ENCODE peak calls at places on chromosome X, in eight cellular contexts. One of them, this sample, is unnamed.

GRCh38 chrX:148552775-148553174 is 52.4 kb downstream of the AFF2 start:
- DNase-seq in activated T-helper 1 cell treated with anti-CD3 and anti-CD28 coated beads, Interleukin-2, amount 50 U/mL, for 16 hours: no peak
- DNase-seq in fibroblast of the conjunctiva: no peak
- DNase-seq in breast epithelium: no peak
- DNase-seq in cardiac septum: no peak
- DNase-seq in posterior cingulate gyrus: no peak
- DNase-seq in activated CD8-positive, alpha-beta memory T cell treated with anti-CD3 and anti-CD28 coated beads for 4 hours: no peak
- DNase-seq in A172: no peak
- DNase-seq in this sample: no peak

GRCh38 chrX:136627381-136627780 is 20.6 kb upstream of the CD40LG start:
- DNase-seq in activated T-helper 1 cell treated with anti-CD3 and anti-CD28 coated beads, Interleukin-2, amount 50 U/mL, for 16 hours: no peak
- DNase-seq in fibroblast of the conjunctiva: no peak
- DNase-seq in A172: no peak
- DNase-seq in posterior cingulate gyrus: no peak
- DNase-seq in activated CD8-positive, alpha-beta memory T cell treated with anti-CD3 and anti-CD28 coated beads for 4 hours: no peak
- DNase-seq in cardiac septum: no peak
- DNase-seq in breast epithelium: no peak
- DNase-seq in this sample: no peak

GRCh38 chrX:111244238-111244750 is 26.0 kb downstream of the CAPN6 start:
- DNase-seq in activated CD8-positive, alpha-beta memory T cell treated with anti-CD3 and anti-CD28 coated beads for 4 hours: no peak
- DNase-seq in fibroblast of the conjunctiva: no peak
- DNase-seq in A172: peak; percentile 0
- DNase-seq in cardiac septum: no peak
- DNase-seq in breast epithelium: no peak
- DNase-seq in activated T-helper 1 cell treated with anti-CD3 and anti-CD28 coated beads, Interleukin-2, amount 50 U/mL, for 16 hours: no peak
- DNase-seq in posterior cingulate gyrus: no peak
- DNase-seq in this sample: no peak

GRCh38 chrX:40012039-40012799 is 85.5 kb downstream of the BCOR start:
- DNase-seq in posterior cingulate gyrus: no peak
- DNase-seq in cardiac septum: no peak
- DNase-seq in breast epithelium: peak; percentile 51
- DNase-seq in fibroblast of the conjunctiva: no peak
- DNase-seq in activated CD8-positive, alpha-beta memory T cell treated with anti-CD3 and anti-CD28 coated beads for 4 hours: no peak
- DNase-seq in A172: no peak
- DNase-seq in activated T-helper 1 cell treated with anti-CD3 and anti-CD28 coated beads, Interleukin-2, amount 50 U/mL, for 16 hours: no peak
- DNase-seq in this sample: no peak

GRCh38 chrX:68832101-68832416 is 3.2 kb downstream of the EFNB1 start:
- DNase-seq in cardiac septum: peak; percentile 75
- DNase-seq in activated T-helper 1 cell treated with anti-CD3 and anti-CD28 coated beads, Interleukin-2, amount 50 U/mL, for 16 hours: no peak
- DNase-seq in activated CD8-positive, alpha-beta memory T cell treated with anti-CD3 and anti-CD28 coated beads for 4 hours: no peak
- DNase-seq in posterior cingulate gyrus: no peak
- DNase-seq in fibroblast of the conjunctiva: peak; percentile 50
- DNase-seq in breast epithelium: no peak
- DNase-seq in A172: no peak
- DNase-seq in this sample: no peak

GRCh38 chrX:119406739-119407138 is 7.6 kb downstream of the SLC25A43 start:
- DNase-seq in posterior cingulate gyrus: no peak
- DNase-seq in A172: no peak
- DNase-seq in fibroblast of the conjunctiva: no peak
- DNase-seq in cardiac septum: no peak
- DNase-seq in activated T-helper 1 cell treated with anti-CD3 and anti-CD28 coated beads, Interleukin-2, amount 50 U/mL, for 16 hours: no peak
- DNase-seq in breast epithelium: no peak
- DNase-seq in activated CD8-positive, alpha-beta memory T cell treated with anti-CD3 and anti-CD28 coated beads for 4 hours: no peak
- DNase-seq in this sample: no peak

GRCh38 chrX:23792861-23793553 is 10.0 kb downstream of the SAT1 start:
- DNase-seq in posterior cingulate gyrus: no peak
- DNase-seq in activated CD8-positive, alpha-beta memory T cell treated with anti-CD3 and anti-CD28 coated beads for 4 hours: no peak
- DNase-seq in activated T-helper 1 cell treated with anti-CD3 and anti-CD28 coated beads, Interleukin-2, amount 50 U/mL, for 16 hours: no peak
- DNase-seq in breast epithelium: no peak
- DNase-seq in fibroblast of the conjunctiva: no peak
- DNase-seq in cardiac septum: no peak
- DNase-seq in A172: no peak
- DNase-seq in this sample: no peak

GRCh38 chrX:38939067-38939466 is 137.8 kb downstream of the MID1IP1 start:
- DNase-seq in posterior cingulate gyrus: no peak
- DNase-seq in activated CD8-positive, alpha-beta memory T cell treated with anti-CD3 and anti-CD28 coated beads for 4 hours: no peak
- DNase-seq in activated T-helper 1 cell treated with anti-CD3 and anti-CD28 coated beads, Interleukin-2, amount 50 U/mL, for 16 hours: no peak
- DNase-seq in cardiac septum: no peak
- DNase-seq in fibroblast of the conjunctiva: peak; percentile 28
- DNase-seq in A172: no peak
- DNase-seq in breast epithelium: no peak
- DNase-seq in this sample: no peak

GRCh38 chrX:2931612-2932011 is 2.5 kb upstream of the ARSD start:
- DNase-seq in activated CD8-positive, alpha-beta memory T cell treated with anti-CD3 and anti-CD28 coated beads for 4 hours: no peak
- DNase-seq in breast epithelium: no peak
- DNase-seq in cardiac septum: no peak
- DNase-seq in fibroblast of the conjunctiva: no peak
- DNase-seq in activated T-helper 1 cell treated with anti-CD3 and anti-CD28 coated beads, Interleukin-2, amount 50 U/mL, for 16 hours: no peak
- DNase-seq in posterior cingulate gyrus: no peak
- DNase-seq in A172: no peak
- DNase-seq in this sample: no peak

GRCh38 chrX:16196829-16197228 is 29.5 kb downstream of the MAGEB17 start:
- DNase-seq in activated T-helper 1 cell treated with anti-CD3 and anti-CD28 coated beads, Interleukin-2, amount 50 U/mL, for 16 hours: no peak
- DNase-seq in A172: peak; percentile 28
- DNase-seq in activated CD8-positive, alpha-beta memory T cell treated with anti-CD3 and anti-CD28 coated beads for 4 hours: no peak
- DNase-seq in posterior cingulate gyrus: no peak
- DNase-seq in fibroblast of the conjunctiva: no peak
- DNase-seq in breast epithelium: no peak
- DNase-seq in cardiac septum: no peak
- DNase-seq in this sample: no peak

GRCh38 chrX:148995661-148996060 is 495.2 kb downstream of the AFF2 start:
- DNase-seq in fibroblast of the conjunctiva: no peak
- DNase-seq in activated T-helper 1 cell treated with anti-CD3 and anti-CD28 coated beads, Interleukin-2, amount 50 U/mL, for 16 hours: no peak
- DNase-seq in activated CD8-positive, alpha-beta memory T cell treated with anti-CD3 and anti-CD28 coated beads for 4 hours: no peak
- DNase-seq in A172: no peak
- DNase-seq in cardiac septum: no peak
- DNase-seq in breast epithelium: no peak
- DNase-seq in posterior cingulate gyrus: no peak
- DNase-seq in this sample: no peak

GRCh38 chrX:64204252-64204651 is 1.3 kb downstream of the AMER1 start:
- DNase-seq in activated T-helper 1 cell treated with anti-CD3 and anti-CD28 coated beads, Interleukin-2, amount 50 U/mL, for 16 hours: no peak
- DNase-seq in cardiac septum: no peak
- DNase-seq in fibroblast of the conjunctiva: no peak
- DNase-seq in breast epithelium: no peak
- DNase-seq in posterior cingulate gyrus: no peak
- DNase-seq in activated CD8-positive, alpha-beta memory T cell treated with anti-CD3 and anti-CD28 coated beads for 4 hours: no peak
- DNase-seq in A172: no peak
- DNase-seq in this sample: no peak

GRCh38 chrX:13266641-13267420 is 53.0 kb downstream of the ATXN3L start:
- DNase-seq in activated T-helper 1 cell treated with anti-CD3 and anti-CD28 coated beads, Interleukin-2, amount 50 U/mL, for 16 hours: no peak
- DNase-seq in A172: peak; percentile 56
- DNase-seq in fibroblast of the conjunctiva: no peak
- DNase-seq in breast epithelium: no peak
- DNase-seq in cardiac septum: no peak
- DNase-seq in posterior cingulate gyrus: no peak
- DNase-seq in activated CD8-positive, alpha-beta memory T cell treated with anti-CD3 and anti-CD28 coated beads for 4 hours: no peak
- DNase-seq in this sample: no peak

GRCh38 chrX:115189646-115190635 is 731 bp downstream of the RBMXL3 start:
- DNase-seq in activated T-helper 1 cell treated with anti-CD3 and anti-CD28 coated beads, Interleukin-2, amount 50 U/mL, for 16 hours: no peak
- DNase-seq in cardiac septum: no peak
- DNase-seq in posterior cingulate gyrus: no peak
- DNase-seq in activated CD8-positive, alpha-beta memory T cell treated with anti-CD3 and anti-CD28 coated beads for 4 hours: no peak
- DNase-seq in A172: no peak
- DNase-seq in fibroblast of the conjunctiva: no peak
- DNase-seq in breast epithelium: no peak
- DNase-seq in this sample: no peak

GRCh38 chrX:2406891-2407518 is 93.8 kb downstream of the DHRSX start:
- DNase-seq in posterior cingulate gyrus: no peak
- DNase-seq in activated CD8-positive, alpha-beta memory T cell treated with anti-CD3 and anti-CD28 coated beads for 4 hours: no peak
- DNase-seq in A172: no peak
- DNase-seq in fibroblast of the conjunctiva: no peak
- DNase-seq in breast epithelium: no peak
- DNase-seq in cardiac septum: no peak
- DNase-seq in activated T-helper 1 cell treated with anti-CD3 and anti-CD28 coated beads, Interleukin-2, amount 50 U/mL, for 16 hours: no peak
- DNase-seq in this sample: no peak

GRCh38 chrX:40015693-40016092 is 82.1 kb downstream of the BCOR start:
- DNase-seq in fibroblast of the conjunctiva: no peak
- DNase-seq in activated T-helper 1 cell treated with anti-CD3 and anti-CD28 coated beads, Interleukin-2, amount 50 U/mL, for 16 hours: no peak
- DNase-seq in breast epithelium: no peak
- DNase-seq in posterior cingulate gyrus: no peak
- DNase-seq in activated CD8-positive, alpha-beta memory T cell treated with anti-CD3 and anti-CD28 coated beads for 4 hours: no peak
- DNase-seq in A172: no peak
- DNase-seq in cardiac septum: no peak
- DNase-seq in this sample: no peak

GRCh38 chrX:129934461-129934860 is 28.5 kb downstream of the UTP14A start:
- DNase-seq in cardiac septum: no peak
- DNase-seq in breast epithelium: no peak
- DNase-seq in activated T-helper 1 cell treated with anti-CD3 and anti-CD28 coated beads, Interleukin-2, amount 50 U/mL, for 16 hours: no peak
- DNase-seq in posterior cingulate gyrus: peak; percentile 27
- DNase-seq in A172: no peak
- DNase-seq in fibroblast of the conjunctiva: no peak
- DNase-seq in activated CD8-positive, alpha-beta memory T cell treated with anti-CD3 and anti-CD28 coated beads for 4 hours: no peak
- DNase-seq in this sample: no peak

GRCh38 chrX:51494409-51494808 is 2.0 kb downstream of the NUDT11 start:
- DNase-seq in posterior cingulate gyrus: no peak
- DNase-seq in activated T-helper 1 cell treated with anti-CD3 and anti-CD28 coated beads, Interleukin-2, amount 50 U/mL, for 16 hours: no peak
- DNase-seq in A172: no peak
- DNase-seq in cardiac septum: no peak
- DNase-seq in activated CD8-positive, alpha-beta memory T cell treated with anti-CD3 and anti-CD28 coated beads for 4 hours: no peak
- DNase-seq in breast epithelium: no peak
- DNase-seq in fibroblast of the conjunctiva: no peak
- DNase-seq in this sample: no peak

GRCh38 chrX:100743009-100743615 is 11.2 kb upstream of the SYTL4 start:
- DNase-seq in activated CD8-positive, alpha-beta memory T cell treated with anti-CD3 and anti-CD28 coated beads for 4 hours: no peak
- DNase-seq in activated T-helper 1 cell treated with anti-CD3 and anti-CD28 coated beads, Interleukin-2, amount 50 U/mL, for 16 hours: no peak
- DNase-seq in breast epithelium: no peak
- DNase-seq in posterior cingulate gyrus: no peak
- DNase-seq in A172: no peak
- DNase-seq in fibroblast of the conjunctiva: no peak
- DNase-seq in cardiac septum: no peak
- DNase-seq in this sample: no peak

GRCh38 chrX:154735695-154736393 is 15.0 kb downstream of the GAB3 start:
- DNase-seq in posterior cingulate gyrus: no peak
- DNase-seq in activated CD8-positive, alpha-beta memory T cell treated with anti-CD3 and anti-CD28 coated beads for 4 hours: no peak
- DNase-seq in cardiac septum: no peak
- DNase-seq in A172: no peak
- DNase-seq in activated T-helper 1 cell treated with anti-CD3 and anti-CD28 coated beads, Interleukin-2, amount 50 U/mL, for 16 hours: no peak
- DNase-seq in fibroblast of the conjunctiva: peak; percentile 79
- DNase-seq in breast epithelium: no peak
- DNase-seq in this sample: no peak

GRCh38 chrX:13081385-13082285 is 37.2 kb upstream of the FAM9C start:
- DNase-seq in posterior cingulate gyrus: no peak
- DNase-seq in breast epithelium: no peak
- DNase-seq in activated CD8-positive, alpha-beta memory T cell treated with anti-CD3 and anti-CD28 coated beads for 4 hours: no peak
- DNase-seq in cardiac septum: no peak
- DNase-seq in fibroblast of the conjunctiva: no peak
- DNase-seq in activated T-helper 1 cell treated with anti-CD3 and anti-CD28 coated beads, Interleukin-2, amount 50 U/mL, for 16 hours: no peak
- DNase-seq in A172: no peak
- DNase-seq in this sample: no peak

GRCh38 chrX:34275710-34276109 is 143.6 kb upstream of the FAM47A start:
- DNase-seq in cardiac septum: no peak
- DNase-seq in fibroblast of the conjunctiva: no peak
- DNase-seq in activated CD8-positive, alpha-beta memory T cell treated with anti-CD3 and anti-CD28 coated beads for 4 hours: no peak
- DNase-seq in A172: no peak
- DNase-seq in activated T-helper 1 cell treated with anti-CD3 and anti-CD28 coated beads, Interleukin-2, amount 50 U/mL, for 16 hours: no peak
- DNase-seq in breast epithelium: no peak
- DNase-seq in posterior cingulate gyrus: no peak
- DNase-seq in this sample: no peak

GRCh38 chrX:78102100-78102499 is 1.9 kb upstream of the PGK1 start:
- DNase-seq in A172: no peak
- DNase-seq in activated CD8-positive, alpha-beta memory T cell treated with anti-CD3 and anti-CD28 coated beads for 4 hours: no peak
- DNase-seq in breast epithelium: no peak
- DNase-seq in fibroblast of the conjunctiva: no peak
- DNase-seq in posterior cingulate gyrus: no peak
- DNase-seq in activated T-helper 1 cell treated with anti-CD3 and anti-CD28 coated beads, Interleukin-2, amount 50 U/mL, for 16 hours: no peak
- DNase-seq in cardiac septum: no peak
- DNase-seq in this sample: no peak

GRCh38 chrX:121987163-121987562 is 939.8 kb downstream of the GLUD2 start:
- DNase-seq in activated T-helper 1 cell treated with anti-CD3 and anti-CD28 coated beads, Interleukin-2, amount 50 U/mL, for 16 hours: no peak
- DNase-seq in posterior cingulate gyrus: no peak
- DNase-seq in activated CD8-positive, alpha-beta memory T cell treated with anti-CD3 and anti-CD28 coated beads for 4 hours: no peak
- DNase-seq in breast epithelium: no peak
- DNase-seq in A172: no peak
- DNase-seq in cardiac septum: no peak
- DNase-seq in fibroblast of the conjunctiva: peak; percentile 30
- DNase-seq in this sample: no peak

GRCh38 chrX:20056704-20057103 is 60.0 kb downstream of the MAP7D2 start:
- DNase-seq in activated T-helper 1 cell treated with anti-CD3 and anti-CD28 coated beads, Interleukin-2, amount 50 U/mL, for 16 hours: no peak
- DNase-seq in posterior cingulate gyrus: no peak
- DNase-seq in A172: no peak
- DNase-seq in activated CD8-positive, alpha-beta memory T cell treated with anti-CD3 and anti-CD28 coated beads for 4 hours: no peak
- DNase-seq in fibroblast of the conjunctiva: no peak
- DNase-seq in breast epithelium: no peak
- DNase-seq in cardiac septum: no peak
- DNase-seq in this sample: no peak

GRCh38 chrX:104112326-104112951 is at the start of gene ZCCHC18:
- DNase-seq in activated CD8-positive, alpha-beta memory T cell treated with anti-CD3 and anti-CD28 coated beads for 4 hours: no peak
- DNase-seq in fibroblast of the conjunctiva: no peak
- DNase-seq in breast epithelium: no peak
- DNase-seq in cardiac septum: peak; percentile 78
- DNase-seq in activated T-helper 1 cell treated with anti-CD3 and anti-CD28 coated beads, Interleukin-2, amount 50 U/mL, for 16 hours: peak; percentile 8
- DNase-seq in posterior cingulate gyrus: peak; percentile 19
- DNase-seq in A172: peak; percentile 5
- DNase-seq in this sample: no peak

GRCh38 chrX:1899841-1900240 is 285.0 kb downstream of the ASMT start:
- DNase-seq in fibroblast of the conjunctiva: no peak
- DNase-seq in cardiac septum: no peak
- DNase-seq in breast epithelium: no peak
- DNase-seq in A172: no peak
- DNase-seq in activated CD8-positive, alpha-beta memory T cell treated with anti-CD3 and anti-CD28 coated beads for 4 hours: no peak
- DNase-seq in activated T-helper 1 cell treated with anti-CD3 and anti-CD28 coated beads, Interleukin-2, amount 50 U/mL, for 16 hours: no peak
- DNase-seq in posterior cingulate gyrus: no peak
- DNase-seq in this sample: no peak

GRCh38 chrX:140432328-140433025 is 72.4 kb downstream of the SOX3 start:
- DNase-seq in posterior cingulate gyrus: peak; percentile 53
- DNase-seq in cardiac septum: no peak
- DNase-seq in fibroblast of the conjunctiva: no peak
- DNase-seq in activated CD8-positive, alpha-beta memory T cell treated with anti-CD3 and anti-CD28 coated beads for 4 hours: no peak
- DNase-seq in A172: no peak
- DNase-seq in breast epithelium: no peak
- DNase-seq in activated T-helper 1 cell treated with anti-CD3 and anti-CD28 coated beads, Interleukin-2, amount 50 U/mL, for 16 hours: no peak
- DNase-seq in this sample: peak; percentile 48

GRCh38 chrX:37926700-37927099 is 79.3 kb upstream of the DYNLT3 start:
- DNase-seq in activated T-helper 1 cell treated with anti-CD3 and anti-CD28 coated beads, Interleukin-2, amount 50 U/mL, for 16 hours: no peak
- DNase-seq in A172: peak; percentile 40
- DNase-seq in cardiac septum: no peak
- DNase-seq in activated CD8-positive, alpha-beta memory T cell treated with anti-CD3 and anti-CD28 coated beads for 4 hours: no peak
- DNase-seq in breast epithelium: no peak
- DNase-seq in posterior cingulate gyrus: no peak
- DNase-seq in fibroblast of the conjunctiva: peak; percentile 23
- DNase-seq in this sample: no peak

GRCh38 chrX:155179343-155179997 is 36.8 kb upstream of the VBP1 start:
- DNase-seq in fibroblast of the conjunctiva: no peak
- DNase-seq in activated T-helper 1 cell treated with anti-CD3 and anti-CD28 coated beads, Interleukin-2, amount 50 U/mL, for 16 hours: no peak
- DNase-seq in activated CD8-positive, alpha-beta memory T cell treated with anti-CD3 and anti-CD28 coated beads for 4 hours: no peak
- DNase-seq in cardiac septum: no peak
- DNase-seq in breast epithelium: no peak
- DNase-seq in A172: no peak
- DNase-seq in posterior cingulate gyrus: no peak
- DNase-seq in this sample: no peak

GRCh38 chrX:77076896-77077295 is 370.3 kb upstream of the FGF16 start:
- DNase-seq in activated CD8-positive, alpha-beta memory T cell treated with anti-CD3 and anti-CD28 coated beads for 4 hours: no peak
- DNase-seq in A172: no peak
- DNase-seq in fibroblast of the conjunctiva: no peak
- DNase-seq in activated T-helper 1 cell treated with anti-CD3 and anti-CD28 coated beads, Interleukin-2, amount 50 U/mL, for 16 hours: no peak
- DNase-seq in breast epithelium: no peak
- DNase-seq in cardiac septum: no peak
- DNase-seq in posterior cingulate gyrus: no peak
- DNase-seq in this sample: no peak

GRCh38 chrX:21873063-21873785 is 17.4 kb downstream of the YY2 start:
- DNase-seq in activated T-helper 1 cell treated with anti-CD3 and anti-CD28 coated beads, Interleukin-2, amount 50 U/mL, for 16 hours: no peak
- DNase-seq in cardiac septum: no peak
- DNase-seq in A172: no peak
- DNase-seq in fibroblast of the conjunctiva: no peak
- DNase-seq in breast epithelium: no peak
- DNase-seq in posterior cingulate gyrus: no peak
- DNase-seq in activated CD8-positive, alpha-beta memory T cell treated with anti-CD3 and anti-CD28 coated beads for 4 hours: no peak
- DNase-seq in this sample: no peak

GRCh38 chrX:152588206-152588605 is 49.5 kb upstream of the GABRQ start:
- DNase-seq in activated CD8-positive, alpha-beta memory T cell treated with anti-CD3 and anti-CD28 coated beads for 4 hours: no peak
- DNase-seq in fibroblast of the conjunctiva: no peak
- DNase-seq in cardiac septum: no peak
- DNase-seq in A172: no peak
- DNase-seq in activated T-helper 1 cell treated with anti-CD3 and anti-CD28 coated beads, Interleukin-2, amount 50 U/mL, for 16 hours: no peak
- DNase-seq in posterior cingulate gyrus: no peak
- DNase-seq in breast epithelium: no peak
- DNase-seq in this sample: no peak

GRCh38 chrX:14095702-14096101 is 66.0 kb upstream of the GEMIN8 start:
- DNase-seq in activated CD8-positive, alpha-beta memory T cell treated with anti-CD3 and anti-CD28 coated beads for 4 hours: no peak
- DNase-seq in breast epithelium: no peak
- DNase-seq in activated T-helper 1 cell treated with anti-CD3 and anti-CD28 coated beads, Interleukin-2, amount 50 U/mL, for 16 hours: peak; percentile 0
- DNase-seq in cardiac septum: no peak
- DNase-seq in fibroblast of the conjunctiva: peak; percentile 47
- DNase-seq in posterior cingulate gyrus: peak; percentile 29
- DNase-seq in A172: peak; percentile 67
- DNase-seq in this sample: no peak

This sample was measured in substantia nigra.